ENCODE peak calls at places on chromosomes 6 and 20, in four cellular contexts. H is prostate gland, D is upper lobe of left lung, C is HCT116. K is an unnamed sample.

GRCh38 chr20:49660912-49661311 is 52.8 kb downstream of the B4GALT5 start:
- DNase-seq in C (no peak), D (no peak), H (no peak), K (no peak)

GRCh38 chr20:48331518-48332286 is 496.1 kb downstream of the PREX1 start:
- DNase-seq in D (no peak), H (no peak), C (no peak), K (no peak)

GRCh38 chr20:42857446-42857845 is 332.3 kb downstream of the PTPRT start:
- DNase-seq in H (no peak), D (no peak), C (no peak), K (no peak)

GRCh38 chr6:43809417-43810305 is 39.6 kb downstream of the VEGFA start:
- DNase-seq in D (peak), C (no peak), H (no peak), K (no peak)

GRCh38 chr6:49676671-49677281 is 36.6 kb downstream of the CRISP2 start:
- DNase-seq in D (no peak), H (no peak), C (no peak), K (no peak)

GRCh38 chr6:146295695-146296094 is 247.9 kb upstream of the RAB32 start:
- DNase-seq in D (no peak), C (no peak), H (no peak), K (no peak)

GRCh38 chr6:36924131-36924530 is 30.4 kb upstream of the PI16 start:
- DNase-seq in C (no peak), D (no peak), H (no peak), K (no peak)

GRCh38 chr20:63513207-63513606 is 7.4 kb upstream of the PPDPF start:
- DNase-seq in H (no peak), D (no peak), C (no peak), K (no peak)

GRCh38 chr20:21102691-21103311 is 3.4 kb downstream of the LINC00237 start:
- DNase-seq in H (no peak), D (peak), C (no peak), K (peak)

GRCh38 chr6:43285832-43286231 is 12.2 kb upstream of the SLC22A7 start:
- DNase-seq in H (no peak), C (no peak), D (no peak), K (no peak)

GRCh38 chr6:7088076-7088742 is 19.6 kb upstream of the RREB1 start:
- DNase-seq in C (no peak), D (no peak), H (no peak), K (no peak)

GRCh38 chr20:21124190-21124589 is 1.7 kb upstream of the KIZ start:
- DNase-seq in C (no peak), D (no peak), H (no peak), K (no peak)

GRCh38 chr6:27505209-27506027 is 32.5 kb upstream of the ZNF184 start:
- DNase-seq in H (peak), C (peak), D (peak), K (peak)

GRCh38 chr20:58892126-58892931 is 39.8 kb downstream of the GNAS start:
- DNase-seq in D (peak), C (no peak), H (peak), K (peak)

GRCh38 chr6:169862464-169863148 is 111.2 kb downstream of the ERMARD start:
- DNase-seq in H (no peak), C (no peak), D (peak), K (no peak)

DNA sequence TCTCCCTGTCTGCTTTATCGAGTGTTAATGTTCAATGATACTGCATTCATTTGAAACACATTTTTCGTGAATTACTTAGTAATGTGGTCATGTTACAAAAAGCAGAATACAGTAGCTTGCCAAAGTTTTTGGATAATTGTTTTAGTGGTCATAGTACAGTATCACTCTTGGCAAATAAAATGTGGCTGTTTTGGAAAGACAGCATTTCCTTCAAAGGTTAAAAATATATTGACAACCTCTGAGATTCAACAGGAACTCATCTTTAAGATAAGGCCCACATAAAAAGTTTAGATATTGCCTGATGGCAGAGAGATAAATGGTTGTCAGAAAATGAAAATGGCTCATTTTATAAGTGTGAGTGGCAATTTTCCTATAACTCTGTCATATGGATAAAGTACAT is 297.7 kb upstream of the MAN1A1 start:
- DNase-seq in H (no peak), C (no peak), D (no peak), K (no peak)
- H3K27ac ChIP-seq in H (no peak), C (no peak), D (no peak), K (no peak)

GRCh38 chr20:53623127-53623453 is 29.5 kb upstream of the ZNF217 start:
- DNase-seq in C (no peak), H (no peak), D (no peak), K (no peak)

GRCh38 chr20:53621482-53622246 is 28.0 kb upstream of the ZNF217 start:
- DNase-seq in H (peak), D (peak), C (peak), K (peak)

GRCh38 chr20:53626584-53626983 is 32.9 kb upstream of the ZNF217 start:
- DNase-seq in H (no peak), D (no peak), C (no peak), K (no peak)

GRCh38 chr20:53623454-53624206 is 30.0 kb upstream of the ZNF217 start:
- DNase-seq in C (no peak), D (peak), H (peak), K (peak)

GRCh38 chr20:53622247-53623114 is 28.8 kb upstream of the ZNF217 start:
- DNase-seq in C (no peak), D (peak), H (no peak), K (peak)
- TF ChIP-seq POLR2A in C (no peak), D (no peak), H (no peak), K (no peak)

GRCh38 chr20:51738877-51739447 is 29.2 kb downstream of the ATP9A start:
- DNase-seq in D (no peak), C (peak), H (no peak), K (no peak)
- H3K27ac ChIP-seq in D (no peak), C (peak), H (no peak), K (no peak)

GRCh38 chr20:51541189-51542032 is 1.1 kb downstream of the NFATC2 start:
- DNase-seq in C (no peak), H (peak), D (peak), K (peak)
- TF ChIP-seq POLR2A in C (no peak), H (no peak), D (no peak), K (peak)

DNA sequence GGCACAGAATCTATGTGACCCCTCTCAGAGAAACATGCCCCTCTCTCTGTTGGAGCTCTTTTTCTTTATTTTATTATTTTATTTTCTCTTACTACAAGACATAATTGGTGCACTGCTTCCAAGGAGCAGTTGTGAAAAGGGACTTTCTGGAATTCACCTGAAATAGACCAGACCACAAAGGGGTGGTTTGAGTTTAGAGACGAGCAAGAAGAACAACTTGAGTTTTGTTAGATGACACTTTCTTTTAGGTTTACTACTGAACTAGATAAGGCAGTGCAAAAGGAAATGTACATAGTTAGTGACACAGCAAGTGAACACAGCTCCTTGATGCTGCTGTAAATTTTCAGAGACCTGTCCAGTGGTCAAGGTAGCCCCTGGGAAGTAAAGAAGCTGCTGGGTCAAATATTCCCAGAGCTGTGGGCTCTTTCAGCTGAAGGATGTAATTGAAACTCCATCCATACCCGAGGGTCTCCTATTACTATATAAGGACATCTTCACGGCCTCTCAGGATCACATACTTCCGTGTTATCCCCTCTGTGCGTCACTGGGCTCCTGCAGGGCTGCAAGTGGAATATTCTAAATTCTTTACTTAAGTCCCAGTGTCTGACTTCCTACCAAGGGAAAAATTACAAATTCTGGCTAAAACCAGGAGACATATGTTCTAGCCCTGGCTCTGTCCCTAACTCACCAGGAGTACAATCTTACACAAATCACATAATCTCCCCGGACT is 69.1 kb upstream of the ADTRP start:
- DNase-seq in D (no peak), C (no peak), H (no peak), K (no peak)
- H3K27ac ChIP-seq in D (no peak), C (no peak), H (no peak), K (no peak)

GRCh38 chr6:24719125-24719931 is at the start of gene C6orf62:
- DNase-seq in D (peak), H (no peak), C (no peak), K (peak)

GRCh38 chr6:24720604-24721460 is 1.9 kb upstream of the C6orf62 start:
- DNase-seq in D (peak), H (peak), C (peak), K (peak)

GRCh38 chr6:24721461-24722215 is 2.7 kb upstream of the C6orf62 start:
- DNase-seq in C (no peak), D (peak), H (peak), K (peak)

GRCh38 chr6:24718449-24719124 is 367 bp downstream of the C6orf62 start:
- DNase-seq in D (no peak), H (no peak), C (no peak), K (no peak)

DNA sequence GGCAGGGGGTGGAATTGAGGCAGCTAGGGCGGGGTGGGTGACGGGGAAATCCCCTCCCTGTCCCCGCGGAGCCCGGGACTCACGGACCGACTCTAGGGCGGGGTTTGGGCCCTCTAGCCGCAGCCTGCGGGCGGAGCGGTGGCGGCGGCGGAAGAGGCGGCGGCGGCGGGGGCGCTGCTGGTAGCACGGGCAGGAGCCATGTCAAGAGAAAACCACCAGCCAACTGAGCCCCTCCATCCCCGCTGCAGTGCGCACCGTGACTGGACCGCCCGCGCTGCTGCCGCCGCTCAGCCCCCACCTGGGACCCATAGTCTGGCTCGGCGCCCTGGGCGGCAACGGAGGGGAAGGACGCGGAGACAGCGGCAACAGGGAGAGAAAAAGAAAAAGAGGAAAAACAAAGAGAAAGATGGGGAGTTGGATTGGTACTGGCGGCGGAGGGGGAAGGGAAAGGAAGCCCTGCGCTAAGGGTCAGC is 1.2 kb upstream of the C6orf62 start:
- DNase-seq in D (peak), C (no peak), H (peak), K (peak)
- TF ChIP-seq POLR2A in D (no peak), C (no peak), H (no peak), K (no peak)

DNA sequence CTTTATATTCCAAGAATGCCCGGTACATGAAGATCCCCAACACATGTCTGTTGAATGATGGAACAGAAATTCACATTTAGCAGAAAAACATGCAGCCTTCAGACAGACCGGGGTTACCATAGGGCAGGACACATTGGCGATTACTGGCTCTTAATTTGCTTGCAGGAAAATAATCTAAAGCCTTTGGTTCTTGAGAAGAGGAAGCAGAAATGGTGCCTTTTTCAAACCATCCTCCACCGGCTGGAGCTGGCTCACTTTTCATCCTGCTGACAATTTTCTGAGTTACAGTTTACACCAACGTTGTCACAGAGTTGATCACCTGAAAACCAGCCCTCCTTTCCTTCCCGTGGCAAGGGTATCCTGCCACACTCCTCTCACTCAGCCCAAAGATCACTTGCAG is 32.6 kb downstream of the SF3B5 start:
- DNase-seq in C (no peak), D (no peak), H (no peak), K (no peak)
- H3K27ac ChIP-seq in C (no peak), D (no peak), H (no peak), K (no peak)

GRCh38 chr6:16319813-16320532 is 81.6 kb downstream of the GMPR start:
- DNase-seq in C (peak), H (peak), D (peak), K (peak)
- TF ChIP-seq POLR2A in C (no peak), H (no peak), D (no peak), K (peak)

GRCh38 chr6:165988306-165988756 is 179.3 kb downstream of the TBXT start:
- DNase-seq in C (no peak), D (no peak), H (no peak), K (no peak)
- H3K27ac ChIP-seq in C (no peak), D (no peak), H (no peak), K (peak)

K was measured in body of pancreas.